ENCODE peak calls at places on chromosomes 5 and 9, in six cellular contexts. U is EL; N is GM13977; V is activated effector memory CD4-positive, alpha-beta T cell treated with Interleukin-2 at 50 U/mL for 16 hours; O is AG10803; F is HFFc6. W is an unnamed sample.

GRCh38 chr5:150035139-150035893 is 34.8 kb downstream of the HMGXB3 start:
- DNase-seq in U (no peak), N (no peak), V (no peak), O (no peak), F (no peak), W (peak; percentile 20)

GRCh38 chr5:136042665-136043121 is 13.9 kb downstream of the TGFBI start:
- DNase-seq in U (no peak), N (no peak), V (no peak), O (no peak), F (no peak), W (no peak)

GRCh38 chr5:27241564-27242257 is 203.3 kb upstream of the CDH9 start:
- DNase-seq in U (peak; percentile 68), N (no peak), V (no peak), O (peak; percentile 96), F (peak; percentile 95), W (no peak)

GRCh38 chr5:178551468-178551867 is 38.7 kb downstream of the COL23A1 start:
- DNase-seq in U (no peak), N (no peak), V (no peak), O (no peak), F (no peak), W (no peak)

GRCh38 chr5:150412319-150413175 is at the start of gene CD74:
- DNase-seq in U (no peak), N (peak; percentile 89), V (peak; percentile 87), O (peak; percentile 17), F (no peak), W (peak; percentile 55)

GRCh38 chr5:68554566-68555279 is 339.2 kb downstream of the PIK3R1 start:
- DNase-seq in U (peak; percentile 92), N (no peak), V (no peak), O (peak; percentile 89), F (peak; percentile 86), W (no peak)

GRCh38 chr9:36486933-36487481 is 85.7 kb upstream of the MELK start:
- DNase-seq in U (peak; percentile 43), N (peak; percentile 53), V (peak; percentile 41), O (no peak), F (no peak), W (peak; percentile 40)

GRCh38 chr9:2817987-2818386 is 25.9 kb downstream of the PUM3 start:
- DNase-seq in U (peak; percentile 65), N (no peak), V (no peak), O (peak; percentile 93), F (peak; percentile 66), W (no peak)

GRCh38 chr5:106072208-106072607 is 1598.5 kb downstream of the EFNA5 start:
- DNase-seq in U (no peak), N (no peak), V (no peak), O (no peak), F (no peak), W (no peak)

GRCh38 chr9:116361558-116361957 is 208.0 kb downstream of the PAPPA start:
- DNase-seq in U (no peak), N (no peak), V (no peak), O (no peak), F (no peak), W (no peak)

GRCh38 chr5:97224112-97224750 is 41.2 kb upstream of the RIOK2 start:
- DNase-seq in U (peak; percentile 52), N (no peak), V (no peak), O (peak; percentile 85), F (peak; percentile 33), W (no peak)

GRCh38 chr5:28344803-28345433 is 1306.5 kb upstream of the CDH9 start:
- DNase-seq in U (no peak), N (peak; percentile 6), V (no peak), O (no peak), F (no peak), W (no peak)

GRCh38 chr5:90434116-90434714 is 24.7 kb upstream of the CETN3 start:
- DNase-seq in U (peak; percentile 46), N (no peak), V (peak; percentile 9), O (peak; percentile 35), F (peak; percentile 41), W (no peak)

GRCh38 chr9:135907006-135907434 is 326 bp downstream of the CAMSAP1 start:
- DNase-seq in U (peak; percentile 35), N (no peak), V (no peak), O (no peak), F (no peak), W (peak; percentile 56)

GRCh38 chr5:148697177-148697820 is 43.0 kb upstream of the HTR4 start:
- DNase-seq in U (peak; percentile 50), N (no peak), V (no peak), O (peak; percentile 42), F (peak; percentile 72), W (no peak)

GRCh38 chr5:96087939-96088338 is 126.3 kb upstream of the ELL2 start:
- DNase-seq in U (no peak), N (no peak), V (no peak), O (no peak), F (no peak), W (no peak)

GRCh38 chr9:78297672-78297961 is 692 bp downstream of the PSAT1 start:
- DNase-seq in U (no peak), N (no peak), V (no peak), O (peak; percentile 17), F (no peak), W (no peak)

GRCh38 chr9:120402741-120403542 is 177.0 kb downstream of the CDK5RAP2 start:
- DNase-seq in U (peak; percentile 99), N (no peak), V (no peak), O (peak; percentile 90), F (peak; percentile 93), W (no peak)

GRCh38 chr5:126998201-126998631 is 32.1 kb downstream of the MARCHF3 start:
- DNase-seq in U (peak; percentile 40), N (peak; percentile 44), V (no peak), O (peak; percentile 70), F (no peak), W (peak; percentile 31)

GRCh38 chr9:136977223-136978072 is at the start of gene PTGDS:
- DNase-seq in U (no peak), N (no peak), V (no peak), O (peak; percentile 28), F (no peak), W (no peak)

GRCh38 chr9:93007529-93008058 is 50.9 kb upstream of the SUSD3 start:
- DNase-seq in U (no peak), N (no peak), V (no peak), O (no peak), F (no peak), W (no peak)

GRCh38 chr5:126003309-126003708 is 419.9 kb upstream of the GRAMD2B start:
- DNase-seq in U (peak; percentile 56), N (no peak), V (no peak), O (peak; percentile 58), F (no peak), W (no peak)

GRCh38 chr9:76077537-76077936 is 187.1 kb downstream of the PCSK5 start:
- DNase-seq in U (no peak), N (no peak), V (no peak), O (no peak), F (no peak), W (no peak)

GRCh38 chr9:124749284-124749683 is 21.8 kb downstream of the NR6A1 start:
- DNase-seq in U (no peak), N (no peak), V (no peak), O (no peak), F (no peak), W (no peak)

W was measured in GM19239.